ENCODE peak calls at places on chromosome 1, in four cellular contexts. One of them, this sample, is unnamed.

GRCh38 chr1:87344231-87344630 is 15.6 kb downstream of the LMO4 start:
- DNase-seq in GM12878: no peak
- DNase-seq in K562: no peak
- DNase-seq in HepG2: no peak
- DNase-seq in this sample: no peak

GRCh38 chr1:107252271-107252670 is 111.4 kb downstream of the NTNG1 start:
- DNase-seq in GM12878: no peak
- DNase-seq in HepG2: no peak
- DNase-seq in K562: no peak
- DNase-seq in this sample: no peak

GRCh38 chr1:204439976-204440375 is 28.4 kb upstream of the PPP1R15B start:
- DNase-seq in K562: no peak
- DNase-seq in GM12878: no peak
- DNase-seq in HepG2: no peak
- DNase-seq in this sample: no peak

GRCh38 chr1:7528386-7529031 is 242.6 kb upstream of the VAMP3 start:
- DNase-seq in HepG2: no peak
- DNase-seq in K562: no peak
- DNase-seq in GM12878: no peak
- DNase-seq in this sample: no peak

GRCh38 chr1:197725975-197726374 is 49.3 kb downstream of the DENND1B start:
- DNase-seq in HepG2: no peak
- DNase-seq in GM12878: no peak
- DNase-seq in K562: no peak
- DNase-seq in this sample: no peak

GRCh38 chr1:202618387-202619022 is 91.7 kb downstream of the SYT2 start:
- DNase-seq in GM12878: no peak
- DNase-seq in K562: no peak
- DNase-seq in HepG2: no peak
- DNase-seq in this sample: no peak

GRCh38 chr1:152870831-152871730 is 7.0 kb upstream of the SMCP start:
- DNase-seq in K562: peak; percentile 51
- DNase-seq in GM12878: no peak
- DNase-seq in HepG2: peak; percentile 20
- DNase-seq in this sample: peak; percentile 60

GRCh38 chr1:59804301-59804700 is 10.4 kb upstream of the HOOK1 start:
- DNase-seq in HepG2: no peak
- DNase-seq in K562: no peak
- DNase-seq in GM12878: no peak
- DNase-seq in this sample: no peak

GRCh38 chr1:26372039-26372438 is 511 bp downstream of the ZNF683 start:
- DNase-seq in HepG2: no peak
- DNase-seq in K562: no peak
- DNase-seq in GM12878: no peak
- DNase-seq in this sample: no peak
- TF ChIP-seq FOXK2 in HepG2: no peak
- TF ChIP-seq FOXK2 in K562: no peak
- TF ChIP-seq FOXK2 in GM12878: no peak
- TF ChIP-seq FOXK2 in this sample: no peak

DNA sequence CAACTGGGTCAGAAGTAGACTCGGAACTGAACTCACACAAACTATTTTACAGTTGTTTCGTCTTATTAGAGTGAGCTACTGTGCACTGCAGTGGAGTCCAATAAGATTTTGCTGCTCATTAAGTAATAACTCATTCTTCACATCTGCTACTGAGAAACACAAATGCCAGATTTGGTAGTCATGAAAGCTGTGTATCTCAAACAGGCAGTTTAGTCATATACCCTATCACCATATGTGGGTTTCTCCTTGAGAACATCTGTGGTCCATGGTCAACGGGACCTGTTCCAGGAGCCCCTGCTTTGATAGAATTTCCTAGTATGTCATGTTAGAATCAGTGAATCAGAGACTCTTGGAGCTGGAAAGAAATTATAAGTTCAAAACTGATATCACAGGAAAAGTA is 60.4 kb downstream of the ALG14 start:
- DNase-seq in HepG2: no peak
- DNase-seq in K562: no peak
- DNase-seq in GM12878: no peak
- DNase-seq in this sample: no peak
- TF ChIP-seq FOXK2 in HepG2: no peak
- TF ChIP-seq FOXK2 in K562: no peak
- TF ChIP-seq FOXK2 in GM12878: no peak
- TF ChIP-seq FOXK2 in this sample: no peak

GRCh38 chr1:10793129-10793651 is 3.3 kb downstream of the CASZ1 start:
- DNase-seq in K562: no peak
- DNase-seq in HepG2: no peak
- DNase-seq in GM12878: no peak
- DNase-seq in this sample: no peak
- TF ChIP-seq FOXK2 in K562: no peak
- TF ChIP-seq FOXK2 in HepG2: no peak
- TF ChIP-seq FOXK2 in GM12878: no peak
- TF ChIP-seq FOXK2 in this sample: no peak

DNA sequence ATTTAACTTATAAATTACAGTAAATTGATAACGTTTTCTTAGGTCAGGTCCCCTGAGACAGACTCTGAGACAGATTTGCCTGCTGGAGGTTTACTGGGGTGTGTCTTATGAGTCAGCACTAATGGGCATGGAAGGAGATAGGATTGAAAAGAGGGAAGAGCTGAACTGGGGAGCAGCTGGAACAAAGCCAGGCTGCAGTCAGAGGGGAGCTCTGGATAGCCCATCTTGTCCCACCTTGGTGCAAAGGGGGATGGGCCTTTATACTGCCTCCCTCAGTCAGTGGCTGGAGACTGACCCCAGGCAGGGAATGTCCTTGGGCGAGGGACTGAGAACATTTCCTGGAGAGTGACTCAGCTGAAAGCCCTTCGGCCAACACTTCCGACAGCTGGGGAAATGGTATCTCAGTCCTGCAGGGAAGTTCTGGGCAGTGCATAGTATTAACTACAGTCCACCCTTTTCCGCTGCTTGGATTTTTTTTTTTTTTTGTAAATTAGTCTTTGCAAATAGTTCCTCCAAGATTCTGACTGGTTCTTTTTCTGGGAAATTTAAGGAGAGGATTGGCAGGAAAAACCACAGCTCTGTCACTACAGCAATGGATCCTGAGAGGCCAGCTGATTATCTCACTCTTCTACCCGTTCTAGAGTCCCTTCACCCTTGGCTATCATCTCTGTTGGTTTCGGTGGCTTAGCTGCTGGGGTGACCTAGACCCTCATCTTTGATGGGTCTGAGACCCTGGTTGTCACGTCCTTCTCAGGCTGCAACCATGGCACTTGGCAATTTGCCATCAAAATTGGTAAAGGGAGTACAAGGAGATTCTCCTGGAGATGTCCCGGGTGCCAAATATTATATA is 39.2 kb upstream of the CDC42BPA start:
- DNase-seq in HepG2: peak; percentile 52
- DNase-seq in K562: peak; percentile 96
- DNase-seq in GM12878: no peak
- DNase-seq in this sample: peak; percentile 34
- TF ChIP-seq FOXK2 in HepG2: no peak
- TF ChIP-seq FOXK2 in K562: peak; percentile 33
- TF ChIP-seq FOXK2 in GM12878: no peak
- TF ChIP-seq FOXK2 in this sample: no peak